ENCODE peak calls at places on chromosome 22, in nine cellular contexts. H, C, T, F, M, S, R, A and X are unnamed samples.

GRCh38 chr22:25202290-25202921 is 2.7 kb downstream of the CRYBB3 start:
- DNase-seq in H (peak), C (peak), T (peak), F (peak), M (peak), S (peak), R (peak), A (peak), X (peak)

GRCh38 chr22:26481694-26482093 is 1.9 kb downstream of the HPS4 start:
- DNase-seq in H (no peak), C (no peak), T (peak), F (no peak), M (no peak), S (no peak), R (no peak), A (no peak), X (no peak)

GRCh38 chr22:17794726-17795125 is 20.5 kb upstream of the BID start:
- DNase-seq in H (no peak), C (no peak), T (no peak), F (no peak), M (no peak), S (no peak), R (no peak), A (no peak), X (no peak)

GRCh38 chr22:27799334-27800249 is 2.0 kb downstream of the MN1 start:
- DNase-seq in H (no peak), C (no peak), T (no peak), F (no peak), M (no peak), S (peak), R (no peak), A (no peak), X (no peak)

GRCh38 chr22:50210378-50211139 is 9.7 kb downstream of the SELENOO start:
- DNase-seq in H (no peak), C (no peak), T (no peak), F (no peak), M (no peak), S (no peak), R (no peak), A (no peak), X (no peak)

GRCh38 chr22:17352798-17353197 is 16.5 kb upstream of the CECR2 start:
- DNase-seq in H (no peak), C (no peak), T (no peak), F (no peak), M (no peak), S (no peak), R (no peak), A (no peak), X (no peak)

GRCh38 chr22:25176175-25176574 is 23.5 kb upstream of the CRYBB3 start:
- DNase-seq in H (no peak), C (no peak), T (no peak), F (no peak), M (no peak), S (peak), R (no peak), A (no peak), X (no peak)

GRCh38 chr22:49954354-49954753 is 6.2 kb upstream of the PIM3 start:
- DNase-seq in H (no peak), C (no peak), T (no peak), F (no peak), M (no peak), S (no peak), R (no peak), A (no peak), X (no peak)

GRCh38 chr22:50041361-50042065 is 16.6 kb downstream of the TTLL8 start:
- DNase-seq in H (no peak), C (no peak), T (no peak), F (no peak), M (no peak), S (no peak), R (no peak), A (no peak), X (no peak)

GRCh38 chr22:30223303-30223702 is 23.3 kb downstream of the LIF start:
- DNase-seq in H (no peak), C (no peak), T (no peak), F (no peak), M (no peak), S (no peak), R (no peak), A (no peak), X (no peak)

GRCh38 chr22:40585205-40585778 is 51.2 kb downstream of the MRTFA start:
- DNase-seq in H (no peak), C (no peak), T (no peak), F (no peak), M (no peak), S (no peak), R (no peak), A (no peak), X (no peak)

GRCh38 chr22:40578171-40578570 is 58.3 kb downstream of the MRTFA start:
- DNase-seq in H (no peak), C (no peak), T (no peak), F (no peak), M (no peak), S (no peak), R (no peak), A (no peak), X (no peak)

GRCh38 chr22:40583058-40583741 is 53.3 kb downstream of the MRTFA start:
- DNase-seq in H (no peak), C (no peak), T (no peak), F (no peak), M (no peak), S (no peak), R (no peak), A (no peak), X (no peak)

GRCh38 chr22:40580631-40581030 is 55.9 kb downstream of the MRTFA start:
- DNase-seq in H (no peak), C (no peak), T (no peak), F (no peak), M (no peak), S (no peak), R (no peak), A (no peak), X (no peak)

GRCh38 chr22:40582063-40582462 is 54.5 kb downstream of the MRTFA start:
- DNase-seq in H (no peak), C (no peak), T (no peak), F (no peak), M (no peak), S (no peak), R (no peak), A (no peak), X (no peak)
- H3K4me3 ChIP-seq in H (no peak), C (no peak), T (no peak), F (no peak), M (no peak), S (no peak), R (no peak), A (no peak), X (no peak)

GRCh38 chr22:47452184-47452583 is 689.7 kb downstream of the TBC1D22A start:
- DNase-seq in H (no peak), C (no peak), T (peak), F (peak), M (no peak), S (no peak), R (no peak), A (peak), X (no peak)
- TF ChIP-seq CTCF in H (peak), C (peak), T (peak), F (no peak), M (no peak), S (peak), R (no peak), A (no peak), X (no peak)

GRCh38 chr22:45949921-45950320 is 27.0 kb downstream of the WNT7B start:
- DNase-seq in H (no peak), C (no peak), T (no peak), F (no peak), M (no peak), S (no peak), R (no peak), A (no peak), X (no peak)

GRCh38 chr22:45949258-45949870 is 27.6 kb downstream of the WNT7B start:
- DNase-seq in H (no peak), C (no peak), T (no peak), F (no peak), M (no peak), S (no peak), R (no peak), A (no peak), X (no peak)

GRCh38 chr22:45946805-45947600 is 30.0 kb downstream of the WNT7B start:
- DNase-seq in H (no peak), C (no peak), T (no peak), F (no peak), M (no peak), S (no peak), R (no peak), A (no peak), X (no peak)

GRCh38 chr22:45945621-45946020 is 31.3 kb downstream of the WNT7B start:
- DNase-seq in H (no peak), C (no peak), T (no peak), F (no peak), M (no peak), S (no peak), R (no peak), A (no peak), X (no peak)

GRCh38 chr22:45948081-45948648 is 28.8 kb downstream of the WNT7B start:
- DNase-seq in H (no peak), C (no peak), T (no peak), F (no peak), M (no peak), S (no peak), R (no peak), A (no peak), X (no peak)
- H3K4me3 ChIP-seq in H (no peak), C (no peak), T (no peak), F (no peak), M (no peak), S (no peak), R (no peak), A (no peak), X (no peak)

DNA sequence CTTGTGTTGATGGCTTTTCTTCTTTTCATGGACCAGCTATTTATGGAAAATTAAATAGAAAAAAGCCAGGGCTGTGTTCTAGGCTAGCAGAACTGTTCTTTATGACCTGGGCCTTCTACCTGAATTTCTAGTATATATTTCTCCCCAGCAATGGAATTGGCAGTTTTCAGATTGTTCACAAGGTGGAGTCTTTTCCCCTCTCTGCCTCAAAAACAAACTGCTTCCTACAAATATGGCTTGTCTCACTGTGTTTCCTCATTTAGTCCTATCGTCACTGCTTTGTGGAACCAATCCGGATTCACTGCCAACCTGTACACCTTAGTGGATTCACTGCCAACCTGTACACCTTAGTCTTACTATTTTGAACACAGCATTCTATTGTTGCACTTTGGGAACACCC is 5.0 kb upstream of the APOL5 start:
- DNase-seq in H (no peak), C (no peak), T (peak), F (no peak), M (no peak), S (no peak), R (no peak), A (no peak), X (no peak)
- TF ChIP-seq CTCF in H (no peak), C (no peak), T (peak), F (no peak), M (no peak), S (no peak), R (no peak), A (peak), X (no peak)

DNA sequence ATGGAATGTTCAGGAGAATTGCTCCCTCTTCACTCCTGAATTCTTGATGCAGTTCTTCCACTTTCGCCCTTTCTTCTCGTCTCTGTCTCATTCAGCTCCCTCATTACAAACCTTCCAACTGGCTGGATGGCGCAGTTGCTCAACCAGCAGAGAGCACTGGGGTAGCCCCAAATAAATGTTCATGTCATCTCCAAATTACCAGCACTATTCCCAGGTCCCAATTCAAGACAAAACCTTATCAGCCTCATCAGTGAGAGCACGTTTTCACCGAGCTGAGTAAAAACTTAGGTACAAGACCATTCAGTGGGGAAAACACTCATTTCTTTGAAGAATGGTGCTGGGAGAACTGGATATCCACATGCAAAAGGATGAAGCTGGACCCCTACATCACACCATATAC is 120.0 kb downstream of the MED15 start:
- DNase-seq in H (no peak), C (no peak), T (no peak), F (no peak), M (no peak), S (no peak), R (no peak), A (no peak), X (no peak)
- H3K4me3 ChIP-seq in H (no peak), C (no peak), T (no peak), F (no peak), M (no peak), S (no peak), R (no peak), A (no peak), X (no peak)

DNA sequence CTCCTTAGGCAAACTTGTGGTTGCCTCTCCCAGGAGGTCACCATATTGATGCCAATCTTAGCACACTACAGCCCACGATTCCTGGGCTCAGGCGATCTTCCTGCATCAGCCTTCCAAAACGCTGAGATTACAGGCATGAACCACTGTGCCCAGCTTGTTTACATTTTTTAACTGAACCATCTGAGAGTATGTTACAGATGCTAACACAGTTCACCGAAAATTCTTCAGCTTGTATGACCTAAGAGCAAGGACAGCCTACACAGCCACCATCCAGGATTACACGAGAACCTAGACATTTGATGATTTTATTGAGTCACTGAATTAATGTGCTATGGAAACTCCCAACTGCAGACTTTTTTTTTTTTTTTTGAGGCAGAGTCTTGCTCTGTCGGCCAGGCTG is 5.8 kb upstream of the LGALS1 start:
- DNase-seq in H (no peak), C (no peak), T (no peak), F (no peak), M (no peak), S (no peak), R (peak), A (no peak), X (no peak)
- TF ChIP-seq CTCF in H (no peak), C (no peak), T (no peak), F (no peak), M (no peak), S (no peak), R (no peak), A (no peak), X (no peak)

DNA sequence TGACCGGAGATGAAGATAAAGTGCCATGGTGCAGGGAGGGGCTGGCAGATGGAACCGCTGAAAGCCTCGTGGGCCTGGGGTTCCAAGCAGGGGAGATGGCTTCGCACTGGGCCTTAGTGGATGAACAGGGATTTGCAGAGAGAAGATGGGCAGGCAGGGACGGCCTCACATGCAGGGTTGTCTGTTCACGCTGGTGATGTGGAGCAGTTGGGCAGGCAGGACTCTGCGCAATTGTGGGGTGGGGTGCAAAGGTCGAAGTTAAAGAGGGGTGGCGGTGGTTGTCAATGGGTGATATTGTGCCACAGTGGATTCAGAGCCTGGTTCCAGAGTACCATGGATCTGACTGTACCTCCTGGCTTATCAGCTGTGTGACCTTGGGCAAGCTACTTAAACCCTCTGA is 7.9 kb downstream of the MB start:
- DNase-seq in H (no peak), C (no peak), T (no peak), F (no peak), M (no peak), S (no peak), R (no peak), A (no peak), X (no peak)
- H3K4me3 ChIP-seq in H (no peak), C (no peak), T (no peak), F (no peak), M (no peak), S (no peak), R (no peak), A (no peak), X (no peak)

GRCh38 chr22:35587447-35587870 is 29.7 kb downstream of the MB start:
- DNase-seq in H (no peak), C (no peak), T (no peak), F (no peak), M (no peak), S (peak), R (no peak), A (no peak), X (no peak)
- TF ChIP-seq CTCF in H (no peak), C (no peak), T (no peak), F (no peak), M (no peak), S (no peak), R (no peak), A (no peak), X (no peak)